ENCODE peak calls at places on chromosome 15, in four cellular contexts. One of them, this sample, is unnamed.
A peak's percentile ranks its signal among the peaks of the same experiment; 100 is the strongest.

GRCh38 chr15:59993950-59994401 is 10.1 kb upstream of the FOXB1 start:
- DNase-seq in AG09309: no peak
- DNase-seq in fibroblast of mammary gland: no peak
- DNase-seq in astrocyte of the cerebellum: no peak
- DNase-seq in this sample: no peak

GRCh38 chr15:88249220-88249619 is 7.3 kb downstream of the NTRK3 start:
- DNase-seq in AG09309: no peak
- DNase-seq in fibroblast of mammary gland: no peak
- DNase-seq in astrocyte of the cerebellum: no peak
- DNase-seq in this sample: no peak

GRCh38 chr15:91973481-91973880 is 120.0 kb downstream of the SLCO3A1 start:
- DNase-seq in AG09309: no peak
- DNase-seq in fibroblast of mammary gland: no peak
- DNase-seq in astrocyte of the cerebellum: no peak
- DNase-seq in this sample: no peak

GRCh38 chr15:72358532-72359180 is 17.2 kb downstream of the HEXA start:
- DNase-seq in AG09309: peak; percentile 35
- DNase-seq in fibroblast of mammary gland: peak; percentile 93
- DNase-seq in astrocyte of the cerebellum: no peak
- DNase-seq in this sample: peak; percentile 94

GRCh38 chr15:67968564-67969440 is 85.3 kb upstream of the PIAS1 start:
- DNase-seq in AG09309: no peak
- DNase-seq in fibroblast of mammary gland: no peak
- DNase-seq in astrocyte of the cerebellum: no peak
- DNase-seq in this sample: no peak

GRCh38 chr15:66832679-66833078 is 130.6 kb downstream of the SMAD6 start:
- DNase-seq in AG09309: peak; percentile 89
- DNase-seq in fibroblast of mammary gland: peak; percentile 91
- DNase-seq in astrocyte of the cerebellum: no peak
- DNase-seq in this sample: peak; percentile 71

GRCh38 chr15:32733276-32733675 is 15.5 kb downstream of the GREM1 start:
- DNase-seq in AG09309: no peak
- DNase-seq in fibroblast of mammary gland: no peak
- DNase-seq in astrocyte of the cerebellum: peak; percentile 55
- DNase-seq in this sample: no peak

GRCh38 chr15:51718199-51718598 is 19.3 kb downstream of the LYSMD2 start:
- DNase-seq in AG09309: no peak
- DNase-seq in fibroblast of mammary gland: no peak
- DNase-seq in astrocyte of the cerebellum: no peak
- DNase-seq in this sample: no peak

GRCh38 chr15:38996111-38996541 is 431.5 kb upstream of the RASGRP1 start:
- DNase-seq in AG09309: peak; percentile 97
- DNase-seq in fibroblast of mammary gland: peak; percentile 94
- DNase-seq in astrocyte of the cerebellum: peak; percentile 79
- DNase-seq in this sample: peak; percentile 63

GRCh38 chr15:76333720-76334437 is 2.7 kb upstream of the ISL2 start:
- DNase-seq in AG09309: no peak
- DNase-seq in fibroblast of mammary gland: no peak
- DNase-seq in astrocyte of the cerebellum: no peak
- DNase-seq in this sample: no peak

GRCh38 chr15:72538931-72539330 is 64.8 kb downstream of the ARIH1 start:
- DNase-seq in AG09309: no peak
- DNase-seq in fibroblast of mammary gland: no peak
- DNase-seq in astrocyte of the cerebellum: no peak
- DNase-seq in this sample: no peak

GRCh38 chr15:43274136-43274535 is 7.4 kb upstream of the TGM5 start:
- DNase-seq in AG09309: no peak
- DNase-seq in fibroblast of mammary gland: no peak
- DNase-seq in astrocyte of the cerebellum: no peak
- DNase-seq in this sample: no peak

GRCh38 chr15:22903961-22904534 is 65.6 kb downstream of the NIPA2 start:
- DNase-seq in AG09309: no peak
- DNase-seq in fibroblast of mammary gland: no peak
- DNase-seq in astrocyte of the cerebellum: no peak
- DNase-seq in this sample: no peak

GRCh38 chr15:34799149-34799824 is 3.9 kb upstream of the ACTC1 start:
- DNase-seq in AG09309: no peak
- DNase-seq in fibroblast of mammary gland: no peak
- DNase-seq in astrocyte of the cerebellum: no peak
- DNase-seq in this sample: no peak

GRCh38 chr15:76802411-76802810 is 102.7 kb downstream of the SCAPER start:
- DNase-seq in AG09309: no peak
- DNase-seq in fibroblast of mammary gland: no peak
- DNase-seq in astrocyte of the cerebellum: no peak
- DNase-seq in this sample: no peak

GRCh38 chr15:39801641-39802309 is 19.1 kb upstream of the FSIP1 start:
- DNase-seq in AG09309: no peak
- DNase-seq in fibroblast of mammary gland: no peak
- DNase-seq in astrocyte of the cerebellum: no peak
- DNase-seq in this sample: no peak

GRCh38 chr15:33506781-33507180 is 196.0 kb downstream of the RYR3 start:
- DNase-seq in AG09309: no peak
- DNase-seq in fibroblast of mammary gland: peak; percentile 2
- DNase-seq in astrocyte of the cerebellum: no peak
- DNase-seq in this sample: no peak

GRCh38 chr15:46088486-46089437 is 453.9 kb downstream of the SQOR start:
- DNase-seq in AG09309: no peak
- DNase-seq in fibroblast of mammary gland: no peak
- DNase-seq in astrocyte of the cerebellum: no peak
- DNase-seq in this sample: no peak

GRCh38 chr15:31178705-31179104 is 77.2 kb upstream of the TRPM1 start:
- DNase-seq in AG09309: no peak
- DNase-seq in fibroblast of mammary gland: no peak
- DNase-seq in astrocyte of the cerebellum: no peak
- DNase-seq in this sample: no peak

GRCh38 chr15:78299302-78300102 is at the start of gene SKIC8:
- DNase-seq in AG09309: peak; percentile 49
- DNase-seq in fibroblast of mammary gland: peak; percentile 79
- DNase-seq in astrocyte of the cerebellum: peak; percentile 68
- DNase-seq in this sample: peak; percentile 58
- TF ChIP-seq CTCF in AG09309: no peak
- TF ChIP-seq CTCF in fibroblast of mammary gland: no peak
- TF ChIP-seq CTCF in astrocyte of the cerebellum: no peak
- TF ChIP-seq CTCF in this sample: no peak

GRCh38 chr15:99249270-99249817 is at the start of gene TTC23:
- DNase-seq in AG09309: peak; percentile 59
- DNase-seq in fibroblast of mammary gland: peak; percentile 90
- DNase-seq in astrocyte of the cerebellum: peak; percentile 83
- DNase-seq in this sample: peak; percentile 90

GRCh38 chr15:99252326-99252725 is 1.0 kb downstream of the LRRC28 start:
- DNase-seq in AG09309: no peak
- DNase-seq in fibroblast of mammary gland: no peak
- DNase-seq in astrocyte of the cerebellum: no peak
- DNase-seq in this sample: no peak

GRCh38 chr15:99250001-99250400 is 620 bp upstream of the TTC23 start:
- DNase-seq in AG09309: no peak
- DNase-seq in fibroblast of mammary gland: no peak
- DNase-seq in astrocyte of the cerebellum: no peak
- DNase-seq in this sample: no peak

GRCh38 chr15:99250494-99251435 is 516 bp upstream of the LRRC28 start:
- DNase-seq in AG09309: peak; percentile 95
- DNase-seq in fibroblast of mammary gland: peak; percentile 99
- DNase-seq in astrocyte of the cerebellum: peak; percentile 98
- DNase-seq in this sample: peak; percentile 98

DNA sequence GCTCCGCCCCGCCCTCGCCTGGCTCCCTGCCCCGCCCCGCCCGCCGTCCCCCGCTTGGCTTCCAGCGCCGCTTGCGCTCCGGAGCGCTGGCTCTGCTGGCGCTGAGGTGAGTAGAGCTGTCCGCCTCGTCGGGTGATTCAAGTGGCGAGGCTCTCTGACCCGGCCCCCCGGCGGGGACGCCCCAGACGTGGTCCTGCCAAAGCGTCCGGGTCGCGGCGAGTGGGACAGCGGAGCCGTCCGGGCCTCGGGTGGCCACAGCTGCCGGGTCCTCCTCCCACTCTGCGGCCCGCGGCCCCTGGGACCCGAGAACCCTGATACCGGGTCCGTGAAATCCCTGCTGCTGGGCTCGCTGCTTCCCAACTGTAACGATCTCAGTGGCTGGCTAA is at the start of gene LRRC28:
- DNase-seq in AG09309: no peak
- DNase-seq in fibroblast of mammary gland: no peak
- DNase-seq in astrocyte of the cerebellum: no peak
- DNase-seq in this sample: no peak
- TF ChIP-seq CTCF in AG09309: no peak
- TF ChIP-seq CTCF in fibroblast of mammary gland: no peak
- TF ChIP-seq CTCF in astrocyte of the cerebellum: no peak
- TF ChIP-seq CTCF in this sample: no peak

DNA sequence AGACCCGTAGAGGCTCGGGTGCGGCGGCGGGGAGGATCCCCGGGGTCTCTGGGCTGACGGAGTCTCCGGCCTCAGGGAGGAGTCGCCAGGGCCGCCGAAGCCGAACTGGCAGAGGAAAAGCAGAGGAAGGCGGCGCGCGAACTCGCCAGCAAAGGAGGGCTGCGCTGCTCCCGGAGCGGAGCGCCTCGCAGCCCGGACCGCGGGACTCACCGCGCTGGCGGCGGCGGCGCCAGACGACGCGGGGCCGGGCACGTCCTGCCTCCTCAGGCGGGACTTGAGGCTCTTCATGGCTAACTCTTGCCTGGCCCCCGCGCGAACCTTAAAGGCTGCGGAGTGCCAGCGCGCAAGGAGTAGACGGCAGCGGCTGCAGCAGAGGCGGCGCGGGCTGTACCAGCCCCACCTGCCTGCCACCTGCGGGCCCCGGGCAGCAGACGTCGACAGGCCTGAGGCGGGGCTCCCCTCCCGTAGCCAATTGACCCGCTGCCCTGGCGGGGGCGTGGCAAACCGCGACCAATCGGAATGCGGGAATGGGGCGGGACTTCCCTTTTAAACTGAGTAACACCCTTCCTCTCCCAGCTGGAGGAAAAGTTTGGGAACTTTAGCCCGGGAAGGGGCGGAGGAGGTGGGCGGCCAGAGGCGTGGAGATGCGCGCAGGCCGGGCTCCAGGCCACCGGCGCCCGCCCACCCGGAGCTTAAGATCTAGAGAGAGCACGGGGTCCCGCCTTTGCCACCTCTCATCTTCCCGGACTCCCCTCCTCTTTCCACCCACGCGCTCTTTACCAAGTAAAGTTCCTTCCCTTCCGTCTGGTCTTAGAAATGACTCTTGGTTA is at the start of gene UACA:
- DNase-seq in AG09309: peak; percentile 87
- DNase-seq in fibroblast of mammary gland: peak; percentile 96
- DNase-seq in astrocyte of the cerebellum: peak; percentile 91
- DNase-seq in this sample: peak; percentile 94
- TF ChIP-seq CTCF in AG09309: no peak
- TF ChIP-seq CTCF in fibroblast of mammary gland: no peak
- TF ChIP-seq CTCF in astrocyte of the cerebellum: no peak
- TF ChIP-seq CTCF in this sample: no peak

DNA sequence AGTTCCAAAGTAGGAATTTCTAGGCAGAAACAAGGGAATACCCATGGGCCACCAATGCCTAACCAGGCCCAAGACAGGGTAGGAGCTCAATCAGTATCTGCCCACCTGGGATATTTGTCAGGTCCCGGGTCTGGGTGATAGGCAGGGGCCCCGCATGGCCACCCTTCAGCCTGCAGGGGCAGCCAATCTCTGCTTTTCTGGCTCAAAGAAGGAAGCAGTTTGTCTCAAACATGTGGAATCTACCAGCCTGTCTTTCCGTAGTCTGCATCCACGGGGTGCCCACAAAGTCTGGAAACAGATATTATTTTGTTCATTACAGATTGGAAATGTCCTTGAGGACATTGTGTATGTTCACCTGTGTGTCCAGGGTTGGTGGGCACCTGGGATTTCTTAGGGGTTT is 56.2 kb downstream of the CEMIP start:
- DNase-seq in AG09309: no peak
- DNase-seq in fibroblast of mammary gland: no peak
- DNase-seq in astrocyte of the cerebellum: no peak
- DNase-seq in this sample: no peak
- TF ChIP-seq CTCF in AG09309: peak; percentile 25
- TF ChIP-seq CTCF in fibroblast of mammary gland: peak; percentile 10
- TF ChIP-seq CTCF in astrocyte of the cerebellum: no peak
- TF ChIP-seq CTCF in this sample: no peak

GRCh38 chr15:93562752-93563151 is 473.7 kb upstream of the RGMA start:
- DNase-seq in AG09309: no peak
- DNase-seq in fibroblast of mammary gland: no peak
- DNase-seq in astrocyte of the cerebellum: no peak
- DNase-seq in this sample: no peak
- TF ChIP-seq CTCF in AG09309: no peak
- TF ChIP-seq CTCF in fibroblast of mammary gland: no peak
- TF ChIP-seq CTCF in astrocyte of the cerebellum: no peak
- TF ChIP-seq CTCF in this sample: no peak

DNA sequence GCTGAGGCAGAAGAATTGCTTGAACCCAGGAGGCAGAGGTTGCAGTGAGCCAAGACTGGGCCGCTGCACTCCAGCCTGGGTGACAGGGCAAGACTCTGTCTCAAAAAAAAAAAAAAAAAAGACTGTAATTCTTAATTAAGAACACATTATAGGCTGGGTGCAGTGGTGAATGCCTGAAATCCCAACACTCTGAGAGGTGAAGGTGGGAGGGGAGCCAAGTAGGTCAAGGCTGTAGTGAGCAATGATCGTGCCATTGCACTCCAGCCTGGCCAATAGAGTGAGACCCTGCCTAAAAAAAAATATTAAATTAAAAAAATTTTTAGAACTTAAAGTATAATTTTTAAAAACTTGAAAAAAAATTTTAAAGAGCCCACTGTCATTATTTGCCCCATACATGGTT is 13.4 kb upstream of the ARPIN start:
- DNase-seq in AG09309: peak; percentile 40
- DNase-seq in fibroblast of mammary gland: peak; percentile 75
- DNase-seq in astrocyte of the cerebellum: no peak
- DNase-seq in this sample: peak; percentile 10
- TF ChIP-seq CTCF in AG09309: no peak
- TF ChIP-seq CTCF in fibroblast of mammary gland: no peak
- TF ChIP-seq CTCF in astrocyte of the cerebellum: no peak
- TF ChIP-seq CTCF in this sample: no peak

DNA sequence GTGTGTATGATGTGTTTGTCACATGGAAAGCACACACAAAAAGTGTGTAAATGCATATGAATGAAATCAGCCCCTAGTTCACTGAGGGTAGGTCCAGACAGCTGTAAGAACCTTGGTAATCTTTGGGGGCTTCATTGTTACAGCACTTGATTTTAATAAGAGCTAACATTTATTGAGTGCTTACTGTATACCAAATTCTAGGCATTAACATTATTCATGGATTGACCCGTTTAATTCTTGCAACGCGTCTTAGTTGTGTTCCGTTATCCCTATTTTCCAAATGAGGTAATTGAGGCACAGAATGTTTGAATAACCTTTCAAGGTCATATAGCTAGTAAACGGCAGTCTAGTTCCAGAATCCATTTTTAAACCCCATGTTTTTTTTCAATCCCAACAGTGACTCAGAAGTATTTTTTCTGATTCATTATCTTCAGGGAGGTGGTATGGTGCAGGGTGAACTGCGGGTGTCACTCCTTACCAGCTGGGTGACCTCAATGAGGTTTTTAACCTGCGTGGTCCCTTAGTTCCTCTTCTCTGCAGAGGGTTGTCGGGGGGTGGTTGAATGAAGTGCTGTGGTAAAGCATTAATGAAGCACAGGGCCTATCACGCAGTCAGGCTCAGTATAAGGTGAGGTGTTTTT is 14.2 kb downstream of the RAB8B start:
- DNase-seq in AG09309: no peak
- DNase-seq in fibroblast of mammary gland: peak; percentile 56
- DNase-seq in astrocyte of the cerebellum: no peak
- DNase-seq in this sample: no peak
- TF ChIP-seq CTCF in AG09309: no peak
- TF ChIP-seq CTCF in fibroblast of mammary gland: no peak
- TF ChIP-seq CTCF in astrocyte of the cerebellum: no peak
- TF ChIP-seq CTCF in this sample: no peak

GRCh38 chr15:58136731-58137130 is 1.4 kb upstream of the AQP9 start:
- DNase-seq in AG09309: no peak
- DNase-seq in fibroblast of mammary gland: peak; percentile 83
- DNase-seq in astrocyte of the cerebellum: no peak
- DNase-seq in this sample: no peak
- TF ChIP-seq CTCF in AG09309: no peak
- TF ChIP-seq CTCF in fibroblast of mammary gland: no peak
- TF ChIP-seq CTCF in astrocyte of the cerebellum: no peak
- TF ChIP-seq CTCF in this sample: no peak

GRCh38 chr15:27339138-27339537 is 368.2 kb downstream of the GABRG3 start:
- DNase-seq in AG09309: no peak
- DNase-seq in fibroblast of mammary gland: no peak
- DNase-seq in astrocyte of the cerebellum: no peak
- DNase-seq in this sample: no peak
- TF ChIP-seq CTCF in AG09309: no peak
- TF ChIP-seq CTCF in fibroblast of mammary gland: no peak
- TF ChIP-seq CTCF in astrocyte of the cerebellum: no peak
- TF ChIP-seq CTCF in this sample: no peak